ENCODE peak calls at places on chromosomes 5 and 9, in four cellular contexts. R is fibroblast of lung, U is hepatocyte, S is GM23248. Z is an unnamed sample.

GRCh38 chr5:31630931-31631330 is 8.0 kb upstream of the PDZD2 start:
- DNase-seq in R (no peak), U (no peak), S (no peak), Z (no peak)

GRCh38 chr9:6351757-6352156 is 23.6 kb downstream of the TPD52L3 start:
- DNase-seq in R (no peak), S (no peak), U (no peak), Z (no peak)

GRCh38 chr9:116156621-116157314 is 3.2 kb downstream of the PAPPA start:
- DNase-seq in S (peak; percentile 87), U (peak; percentile 77), R (peak; percentile 65), Z (peak; percentile 94)

GRCh38 chr9:134951461-134951860 is 33.7 kb upstream of the FCN1 start:
- DNase-seq in U (no peak), R (no peak), S (no peak), Z (peak; percentile 45)

GRCh38 chr5:159057426-159057825 is 42.3 kb downstream of the EBF1 start:
- DNase-seq in S (no peak), R (no peak), U (no peak), Z (no peak)

GRCh38 chr5:39256472-39256871 is 37.1 kb upstream of the FYB1 start:
- DNase-seq in R (peak; percentile 78), S (peak; percentile 89), U (no peak), Z (peak; percentile 80)

GRCh38 chr5:93461751-93462150 is 119.3 kb downstream of the NR2F1-AS1 start:
- DNase-seq in U (no peak), S (peak; percentile 52), R (peak; percentile 83), Z (no peak)

GRCh38 chr5:27308151-27308550 is 269.8 kb upstream of the CDH9 start:
- DNase-seq in U (no peak), S (peak; percentile 53), R (peak; percentile 86), Z (no peak)

GRCh38 chr5:14665949-14666741 is 1.6 kb downstream of the OTULIN start:
- DNase-seq in R (peak; percentile 31), S (peak; percentile 85), U (peak; percentile 49), Z (peak; percentile 89)

GRCh38 chr5:150763023-150763793 is 4.4 kb upstream of the DCTN4 start:
- DNase-seq in R (peak; percentile 86), S (peak; percentile 86), U (peak; percentile 82), Z (no peak)

GRCh38 chr9:22158983-22159382 is 149.9 kb upstream of the CDKN2B start:
- DNase-seq in S (peak; percentile 65), R (peak; percentile 86), U (peak; percentile 35), Z (peak; percentile 37)

GRCh38 chr9:2722715-2723114 is 5.4 kb downstream of the KCNV2 start:
- DNase-seq in S (peak; percentile 68), U (no peak), R (peak; percentile 78), Z (no peak)

GRCh38 chr5:32173394-32174010 is 617 bp downstream of the GOLPH3 start:
- DNase-seq in S (peak; percentile 83), R (peak; percentile 9), U (peak; percentile 79), Z (peak; percentile 83)

GRCh38 chr5:126961702-126962101 is 68.7 kb downstream of the MARCHF3 start:
- DNase-seq in S (peak; percentile 56), U (no peak), R (no peak), Z (no peak)

GRCh38 chr9:136693490-136694162 is 6.4 kb upstream of the AGPAT2 start:
- DNase-seq in U (peak; percentile 90), R (peak; percentile 46), S (peak; percentile 71), Z (no peak)

GRCh38 chr9:6029581-6029980 is 14.2 kb upstream of the RANBP6 start:
- DNase-seq in S (no peak), R (no peak), U (no peak), Z (no peak)

GRCh38 chr9:138060881-138061280 is 183.3 kb downstream of the CACNA1B start:
- DNase-seq in R (no peak), S (no peak), U (no peak), Z (no peak)

GRCh38 chr9:133835273-133835901 is 97.2 kb upstream of the SARDH start:
- DNase-seq in S (no peak), R (no peak), U (no peak), Z (no peak)

GRCh38 chr5:11854926-11855325 is 49.3 kb downstream of the CTNND2 start:
- DNase-seq in U (no peak), S (no peak), R (no peak), Z (no peak)

GRCh38 chr5:159903134-159903533 is 13.1 kb upstream of the ADRA1B start:
- DNase-seq in U (no peak), S (no peak), R (no peak), Z (no peak)

GRCh38 chr9:115117999-115118470 is at the start of gene TNC:
- DNase-seq in U (peak; percentile 82), R (peak; percentile 92), S (peak; percentile 88), Z (peak; percentile 78)

GRCh38 chr5:35117960-35118359 is 70.2 kb upstream of the AGXT2 start:
- DNase-seq in R (peak; percentile 78), U (no peak), S (peak; percentile 89), Z (peak; percentile 82)

GRCh38 chr5:20680718-20681302 is 692.8 kb upstream of the CDH18 start:
- DNase-seq in R (peak; percentile 32), U (no peak), S (peak; percentile 10), Z (no peak)

GRCh38 chr5:147906326-147907095 is at the start of gene C5orf46:
- DNase-seq in U (peak; percentile 9), S (peak; percentile 58), R (peak; percentile 88), Z (no peak)

GRCh38 chr5:179134511-179134910 is 74.3 kb downstream of the ZNF354C start:
- DNase-seq in S (no peak), R (no peak), U (no peak), Z (peak; percentile 37)

GRCh38 chr9:121278535-121279169 is 10.7 kb downstream of the GSN start:
- DNase-seq in U (peak; percentile 84), R (peak; percentile 99), S (peak; percentile 99), Z (peak; percentile 82)

GRCh38 chr5:135930029-135930948 is 24.5 kb downstream of the LECT2 start:
- DNase-seq in R (peak; percentile 4), U (peak; percentile 43), S (peak; percentile 40), Z (peak; percentile 51)

GRCh38 chr9:91100878-91101450 is 260.8 kb downstream of the AUH start:
- DNase-seq in S (no peak), R (no peak), U (no peak), Z (no peak)

DNA sequence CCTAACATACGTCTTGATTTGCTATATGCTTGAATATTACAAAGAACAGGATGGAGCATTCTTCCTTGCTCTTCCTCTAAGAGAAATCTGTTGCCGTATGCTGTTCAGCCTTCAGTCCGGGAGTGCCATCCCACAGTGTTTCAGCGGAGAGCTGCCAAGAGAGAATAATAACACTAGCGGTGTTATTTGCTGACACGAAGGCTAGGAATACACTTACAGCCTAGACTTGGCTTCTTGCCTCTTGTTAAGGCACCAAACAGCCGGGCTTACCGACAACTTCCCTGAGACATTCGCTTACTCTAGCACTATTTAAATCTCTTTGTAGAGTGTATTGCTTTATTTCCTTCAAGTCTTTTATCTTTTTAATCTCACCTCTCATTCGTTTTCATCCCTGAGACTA is 31.4 kb downstream of the KCTD16 start:
- DNase-seq in S (peak; percentile 67), R (peak; percentile 62), U (no peak), Z (no peak)
- H3K4me3 ChIP-seq in S (peak overlapping the region; percentile 10), R (no peak overlapping the region), U (no peak overlapping the region), Z (no peak overlapping the region)

GRCh38 chr9:105678781-105679180 is 15.6 kb upstream of the TMEM38B start:
- DNase-seq in U (no peak), S (no peak), R (no peak), Z (no peak)

GRCh38 chr9:105681313-105681712 is 13.0 kb upstream of the TMEM38B start:
- DNase-seq in U (no peak), R (no peak), S (no peak), Z (no peak)

GRCh38 chr9:105683688-105684275 is 10.6 kb upstream of the TMEM38B start:
- DNase-seq in U (no peak), S (no peak), R (no peak), Z (no peak)

GRCh38 chr9:105679406-105680022 is 14.8 kb upstream of the TMEM38B start:
- DNase-seq in R (no peak), U (no peak), S (no peak), Z (no peak)

GRCh38 chr9:105681724-105682123 is 12.6 kb upstream of the TMEM38B start:
- DNase-seq in S (peak; percentile 86), R (peak; percentile 58), U (peak; percentile 9), Z (no peak)
- H3K79me2 ChIP-seq in S (no peaks in the 10 kb centered on the region), R (no peaks in the 10 kb centered on the region), U (no peaks in the 10 kb centered on the region), Z (no peaks in the 10 kb centered on the region)

GRCh38 chr5:163645421-163646416 is 140.3 kb downstream of the MAT2B start:
- DNase-seq in R (no peak), U (no peak), S (no peak), Z (peak; percentile 25)

GRCh38 chr5:163653526-163653925 is 148.1 kb downstream of the MAT2B start:
- DNase-seq in S (no peak), R (no peak), U (no peak), Z (no peak)

GRCh38 chr5:163649522-163649921 is 144.1 kb downstream of the MAT2B start:
- DNase-seq in U (no peak), R (peak; percentile 50), S (peak; percentile 2), Z (no peak)
- H3K4me3 ChIP-seq in U (no peak overlapping the region), R (no peak overlapping the region), S (no peak overlapping the region), Z (no peak overlapping the region)

DNA sequence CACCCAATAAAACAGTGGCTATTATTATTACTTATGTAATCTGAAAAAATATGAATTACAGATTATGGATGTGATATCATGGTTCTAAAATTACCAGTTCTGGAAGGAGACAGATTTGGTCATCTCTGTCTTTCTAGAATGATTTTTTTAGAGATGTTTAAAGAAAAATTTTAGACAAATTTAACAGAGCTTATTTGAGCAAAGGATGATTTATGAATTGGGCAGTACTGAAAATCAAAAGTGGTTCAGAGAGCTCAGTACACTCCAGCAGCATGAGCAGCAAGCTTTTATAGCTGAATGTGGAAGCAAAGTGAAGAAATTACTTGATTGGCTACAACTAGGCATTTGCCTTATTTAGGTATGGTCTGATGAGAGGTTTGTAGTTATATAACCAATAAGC is 11.0 kb downstream of the CAST start:
- DNase-seq in R (no peak), S (no peak), U (no peak), Z (no peak)
- H3K79me2 ChIP-seq in R (peaks cover 82% of the 10 kb centered on the region), S (peaks cover 100% of the 10 kb centered on the region), U (peaks cover 84% of the 10 kb centered on the region), Z (peaks cover 88% of the 10 kb centered on the region)

GRCh38 chr5:89397096-89397495 is 514.1 kb upstream of the MEF2C start:
- DNase-seq in S (peak; percentile 29), R (no peak), U (no peak), Z (no peak)

GRCh38 chr5:89401012-89401411 is 518.0 kb upstream of the MEF2C start:
- DNase-seq in U (no peak), R (no peak), S (no peak), Z (no peak)

GRCh38 chr5:89399553-89399952 is 516.6 kb upstream of the MEF2C start:
- DNase-seq in U (no peak), S (peak; percentile 77), R (peak; percentile 50), Z (peak; percentile 13)

GRCh38 chr5:89401659-89402058 is 518.7 kb upstream of the MEF2C start:
- DNase-seq in R (no peak), S (no peak), U (no peak), Z (peak; percentile 35)

DNA sequence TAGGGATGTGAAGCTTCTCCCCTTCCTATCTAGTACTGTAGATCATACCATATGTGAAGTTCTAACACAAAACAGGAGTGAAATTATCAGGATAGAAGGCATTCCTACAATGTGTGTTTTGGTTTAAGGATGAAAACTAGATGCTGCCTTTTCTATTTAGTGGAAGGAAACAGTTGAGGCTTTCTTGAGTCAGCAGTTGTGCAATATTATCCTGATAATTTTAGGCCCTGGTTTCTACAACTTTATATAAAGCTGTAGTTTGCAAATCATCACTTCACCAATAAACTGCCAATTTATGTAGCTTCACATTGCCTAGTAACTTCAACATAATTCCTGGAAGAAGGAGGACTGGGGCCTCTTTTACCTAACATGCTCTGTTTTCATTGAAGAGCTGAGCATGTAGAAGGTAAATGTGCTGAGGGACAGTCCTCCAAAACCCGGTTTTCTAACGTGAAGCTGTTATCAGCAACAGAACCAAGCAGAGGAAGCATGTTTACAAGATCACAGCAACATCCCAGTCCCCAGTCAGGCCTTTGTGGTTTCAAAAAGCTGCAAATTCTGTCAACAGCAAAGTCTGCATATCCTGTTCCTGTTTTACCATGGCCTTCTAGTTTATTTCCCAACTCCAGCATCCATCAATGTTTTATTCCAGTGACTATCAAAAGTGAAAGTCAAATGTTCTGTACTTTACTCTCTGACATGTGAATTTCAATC is 513.4 kb upstream of the MEF2C start:
- DNase-seq in S (peak; percentile 59), R (no peak), U (no peak), Z (no peak)
- H3K4me3 ChIP-seq in S (no peak overlapping the region), R (no peak overlapping the region), U (no peak overlapping the region), Z (peak overlapping the region; percentile 21)

Z was measured in osteoblast.